ENCODE peak calls at places on chromosome 3, in six cellular contexts. W, G, Q, J, F and E are unnamed samples.

GRCh38 chr3:194930439-194931204 is 244.9 kb downstream of the FAM43A start:
- DNase-seq in W (no peak), G (no peak), J (peak), F (peak), Q (no peak), E (no peak)

GRCh38 chr3:80734483-80734882 is 966.7 kb upstream of the ROBO1 start:
- DNase-seq in W (no peak), G (no peak), J (no peak), Q (no peak), F (no peak), E (no peak)

GRCh38 chr3:23800731-23801130 is 5.0 kb upstream of the UBE2E1 start:
- DNase-seq in W (no peak), J (no peak), F (no peak), Q (no peak), G (no peak), E (no peak)

GRCh38 chr3:130699765-130700164 is 46.9 kb downstream of the PIK3R4 start:
- DNase-seq in J (peak), G (no peak), F (no peak), Q (no peak), W (no peak), E (no peak)

GRCh38 chr3:188153949-188154757 is at the start of gene LPP:
- DNase-seq in J (peak), W (peak), G (peak), Q (peak), F (peak), E (no peak)

GRCh38 chr3:101081446-101081845 is 88.2 kb upstream of the ABI3BP start:
- DNase-seq in Q (no peak), W (no peak), G (no peak), F (no peak), J (no peak), E (no peak)

GRCh38 chr3:146156060-146156459 is 4.9 kb downstream of the PLOD2 start:
- DNase-seq in G (no peak), Q (no peak), W (peak), F (peak), J (no peak), E (no peak)

GRCh38 chr3:187750041-187750512 is 4.8 kb upstream of the BCL6 start:
- DNase-seq in F (no peak), Q (no peak), W (peak), G (no peak), J (peak), E (no peak)

GRCh38 chr3:177932750-177933660 is 603.2 kb upstream of the KCNMB2 start:
- DNase-seq in W (no peak), G (no peak), F (no peak), J (no peak), Q (no peak), E (no peak)

GRCh38 chr3:13083254-13083653 is 10.0 kb upstream of the IQSEC1 start:
- DNase-seq in W (no peak), F (no peak), J (no peak), Q (no peak), G (no peak), E (no peak)

GRCh38 chr3:16871915-16872842 is 12.6 kb upstream of the PLCL2 start:
- DNase-seq in W (no peak), F (no peak), G (no peak), Q (no peak), J (no peak), E (no peak)

GRCh38 chr3:130712718-130713423 is 33.8 kb downstream of the PIK3R4 start:
- DNase-seq in J (no peak), G (no peak), W (no peak), F (no peak), Q (no peak), E (no peak)

DNA sequence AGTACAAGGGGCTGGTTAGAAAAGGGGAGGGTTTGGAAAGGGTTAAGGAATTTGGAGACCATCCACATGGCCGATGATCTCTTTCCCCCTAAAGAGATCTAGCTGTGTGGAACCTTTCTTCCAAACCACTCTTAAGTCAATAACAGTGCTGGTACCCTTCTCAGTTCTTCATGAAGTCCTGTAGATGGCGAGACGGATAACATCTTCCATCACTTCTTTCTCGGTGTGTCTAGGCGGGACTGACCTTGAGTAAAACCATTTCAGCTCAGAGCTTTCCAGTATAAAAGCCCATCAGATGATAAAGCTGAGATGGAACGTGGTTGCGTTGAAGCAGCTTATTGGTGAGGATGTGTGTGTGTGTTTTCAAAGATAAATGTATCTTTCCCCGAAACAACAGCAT is 151.5 kb upstream of the BHLHE40 start:
- DNase-seq in G (no peak), Q (no peak), J (no peak), W (no peak), F (no peak), E (no peak)
- H3K27ac ChIP-seq in G (peak), Q (peak), J (no peak), W (no peak), F (peak), E (peak)

DNA sequence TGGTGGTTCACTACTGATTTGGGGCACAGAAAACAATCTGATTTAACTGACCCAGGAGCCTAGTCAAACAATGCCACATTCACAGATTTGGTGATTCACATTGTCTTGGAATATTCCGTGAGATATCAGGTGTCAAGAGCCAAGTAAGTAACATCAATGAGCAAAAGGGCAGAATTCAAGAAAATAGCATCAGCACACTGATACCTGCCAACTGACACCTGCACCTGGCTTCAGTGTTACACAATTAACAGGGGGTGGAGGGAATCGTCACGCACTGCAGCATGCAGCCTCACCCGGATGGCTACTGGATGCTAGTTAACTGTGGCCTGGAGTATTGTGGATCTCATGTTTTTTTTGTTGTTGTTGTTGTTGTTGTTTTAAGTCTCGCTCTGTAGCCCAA is 17.6 kb downstream of the CCNL1 start:
- DNase-seq in F (no peak), J (peak), Q (no peak), G (no peak), W (no peak), E (no peak)
- H3K27ac ChIP-seq in F (no peak), J (no peak), Q (no peak), G (no peak), W (no peak), E (no peak)

GRCh38 chr3:39577541-39577940 is 110.1 kb downstream of the MOBP start:
- DNase-seq in G (no peak), Q (no peak), J (peak), W (no peak), F (no peak), E (no peak)
- H3K27ac ChIP-seq in G (no peak), Q (no peak), J (peak), W (no peak), F (no peak), E (no peak)

GRCh38 chr3:58062469-58062868 is 54.2 kb downstream of the FLNB start:
- DNase-seq in Q (no peak), W (no peak), J (no peak), F (no peak), G (no peak), E (no peak)

GRCh38 chr3:58059349-58060321 is 51.4 kb downstream of the FLNB start:
- DNase-seq in W (peak), G (no peak), J (peak), F (no peak), Q (no peak), E (no peak)

GRCh38 chr3:58054652-58055051 is 46.4 kb downstream of the FLNB start:
- DNase-seq in W (no peak), J (no peak), G (no peak), F (no peak), Q (no peak), E (no peak)

GRCh38 chr3:58055309-58055708 is 47.1 kb downstream of the FLNB start:
- DNase-seq in Q (no peak), W (no peak), J (no peak), F (no peak), G (no peak), E (no peak)

DNA sequence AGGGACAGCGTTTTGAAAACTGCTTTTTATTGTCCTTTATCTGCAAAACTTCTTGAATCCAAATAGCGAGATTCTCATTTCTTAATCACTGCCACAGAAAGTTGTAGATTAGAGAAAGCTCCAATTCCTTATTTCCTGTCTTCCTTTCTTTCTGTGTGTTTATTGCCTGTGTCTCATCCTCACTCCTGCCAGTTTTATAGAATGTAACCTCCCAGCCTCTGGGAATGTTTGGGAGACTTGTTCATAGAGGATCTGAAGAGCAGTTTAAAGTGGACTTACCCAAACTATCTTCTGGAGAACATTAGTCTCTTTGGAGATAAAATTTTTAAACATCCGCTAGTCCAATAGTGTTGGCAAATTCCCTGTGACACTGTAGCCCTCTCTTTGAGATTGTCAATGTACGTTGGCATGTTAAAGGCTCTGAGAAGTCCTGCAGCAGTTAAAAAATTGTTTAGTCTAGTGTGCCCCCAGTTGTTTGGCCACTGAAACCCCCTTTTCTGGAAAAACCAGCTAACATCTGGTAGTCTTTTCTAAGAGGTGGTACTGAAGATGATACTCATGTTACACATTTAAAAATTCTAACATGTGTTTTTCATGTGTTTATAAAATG is 50.5 kb downstream of the FLNB start:
- DNase-seq in J (no peak), Q (no peak), F (no peak), G (no peak), W (no peak), E (no peak)
- H3K27ac ChIP-seq in J (no peak), Q (no peak), F (no peak), G (peak), W (no peak), E (peak)

GRCh38 chr3:142999881-143000280 is 1.5 kb upstream of the U2SURP start:
- DNase-seq in F (no peak), J (peak), Q (no peak), G (no peak), W (no peak), E (no peak)

GRCh38 chr3:142998439-142998838 is 2.9 kb upstream of the U2SURP start:
- DNase-seq in W (no peak), G (no peak), Q (no peak), F (no peak), J (no peak), E (no peak)

GRCh38 chr3:142993958-142994442 is 7.4 kb upstream of the U2SURP start:
- DNase-seq in G (no peak), Q (peak), J (peak), F (peak), W (peak), E (no peak)

GRCh38 chr3:143000525-143000924 is 845 bp upstream of the U2SURP start:
- DNase-seq in Q (no peak), J (peak), W (no peak), G (no peak), F (no peak), E (no peak)

GRCh38 chr3:142997330-142997729 is 4.0 kb upstream of the U2SURP start:
- DNase-seq in G (no peak), W (no peak), Q (no peak), J (no peak), F (no peak), E (no peak)
- H3K27ac ChIP-seq in G (no peak), W (no peak), Q (no peak), J (no peak), F (no peak), E (no peak)

DNA sequence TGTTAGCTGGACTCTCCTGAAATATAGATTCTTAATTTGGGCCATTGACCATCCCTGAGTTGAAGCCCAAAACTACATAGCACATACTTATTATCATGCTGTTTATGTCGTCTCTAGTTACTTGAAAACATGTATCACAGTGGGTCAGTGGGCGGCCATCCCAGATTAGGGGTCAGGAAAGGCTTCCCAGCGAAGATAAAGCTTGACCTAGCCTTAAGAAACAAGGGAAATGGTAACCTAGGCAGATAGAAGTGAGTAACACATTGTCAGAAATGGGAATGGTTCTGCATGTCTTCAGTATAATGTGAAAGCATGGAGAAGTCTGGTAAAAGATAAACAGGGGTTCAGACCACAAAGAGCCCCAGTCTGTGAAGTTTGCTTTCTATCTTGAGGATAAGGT is 124.7 kb downstream of the C3orf70 start:
- DNase-seq in G (no peak), W (no peak), J (no peak), F (no peak), Q (no peak), E (no peak)
- H3K27ac ChIP-seq in G (no peak), W (no peak), J (no peak), F (no peak), Q (no peak), E (no peak)

GRCh38 chr3:127710473-127710941 is 37.8 kb downstream of the ABTB1 start:
- DNase-seq in J (no peak), G (peak), F (peak), W (no peak), Q (no peak), E (no peak)

GRCh38 chr3:127714151-127714571 is 41.4 kb downstream of the ABTB1 start:
- DNase-seq in G (peak), F (peak), J (no peak), Q (no peak), W (no peak), E (no peak)

GRCh38 chr3:127711021-127711420 is 38.3 kb downstream of the ABTB1 start:
- DNase-seq in W (no peak), F (no peak), G (no peak), Q (no peak), J (no peak), E (no peak)

GRCh38 chr3:127712881-127713771 is 40.4 kb downstream of the ABTB1 start:
- DNase-seq in J (no peak), F (no peak), G (no peak), W (no peak), Q (no peak), E (no peak)

GRCh38 chr3:127712461-127712860 is 39.7 kb downstream of the ABTB1 start:
- DNase-seq in J (no peak), Q (no peak), F (no peak), W (no peak), G (peak), E (no peak)
- H3K27ac ChIP-seq in J (no peak), Q (peak), F (peak), W (no peak), G (peak), E (no peak)